ENCODE peak calls at places on chromosomes 6 and 20, in eight cellular contexts. X is breast epithelium, R is HCT116, L is transverse colon, O is Panc1, I is suprapubic skin, P is endothelial cell of umbilical vein, G is stomach. M is an unnamed sample.

GRCh38 chr20:32685541-32686529 is 12.1 kb upstream of the C20orf203 start:
- DNase-seq in X (no peak), R (no peak), L (no peak), O (no peak), I (no peak), P (no peak), G (no peak), M (no peak)

GRCh38 chr6:49849121-49849907 is 17.0 kb downstream of the CRISP1 start:
- DNase-seq in X (no peak), R (peak), L (no peak), O (peak), I (no peak), P (peak), G (no peak), M (peak)

GRCh38 chr6:35360349-35361138 is 18.2 kb downstream of the PPARD start:
- DNase-seq in X (no peak), R (no peak), L (no peak), O (no peak), I (peak), P (no peak), G (no peak), M (no peak)

GRCh38 chr6:128167552-128167951 is 266.7 kb upstream of the THEMIS start:
- DNase-seq in X (no peak), R (no peak), L (no peak), O (no peak), I (no peak), P (no peak), G (no peak), M (no peak)

GRCh38 chr6:154805288-154805911 is 72.2 kb downstream of the SCAF8 start:
- DNase-seq in X (no peak), R (peak), L (no peak), O (no peak), I (no peak), P (peak), G (no peak), M (no peak)

GRCh38 chr6:111201764-111202163 is 114.5 kb downstream of the SLC16A10 start:
- DNase-seq in X (no peak), R (no peak), L (no peak), O (no peak), I (no peak), P (no peak), G (no peak), M (no peak)

GRCh38 chr6:6392214-6393068 is 72.0 kb upstream of the F13A1 start:
- DNase-seq in X (no peak), R (no peak), L (no peak), O (no peak), I (no peak), P (no peak), G (no peak), M (no peak)

GRCh38 chr6:79135973-79136470 is 58.0 kb upstream of the PHIP start:
- DNase-seq in X (no peak), R (no peak), L (no peak), O (no peak), I (no peak), P (no peak), G (no peak), M (no peak)

GRCh38 chr6:42296614-42297013 is 79.0 kb upstream of the MRPS10 start:
- DNase-seq in X (no peak), R (no peak), L (no peak), O (no peak), I (no peak), P (no peak), G (no peak), M (no peak)

GRCh38 chr6:136526196-136526930 is 23.9 kb downstream of the MAP7 start:
- DNase-seq in X (peak), R (no peak), L (no peak), O (no peak), I (no peak), P (peak), G (peak), M (peak)

GRCh38 chr20:57469418-57470211 is 55.3 kb downstream of the CTCFL start:
- DNase-seq in X (no peak), R (no peak), L (no peak), O (no peak), I (peak), P (no peak), G (no peak), M (no peak)

GRCh38 chr20:23047738-23048214 is 1.7 kb downstream of the THBD start:
- DNase-seq in X (no peak), R (no peak), L (no peak), O (no peak), I (no peak), P (peak), G (peak), M (no peak)

GRCh38 chr6:41167173-41167963 is 4.5 kb upstream of the TREM2 start:
- DNase-seq in X (no peak), R (no peak), L (no peak), O (no peak), I (no peak), P (peak), G (no peak), M (no peak)

GRCh38 chr6:38775870-38776269 is 60.8 kb downstream of the DNAH8 start:
- DNase-seq in X (no peak), R (no peak), L (no peak), O (no peak), I (no peak), P (no peak), G (no peak), M (no peak)

GRCh38 chr20:49603209-49603627 is 35.3 kb upstream of the PTGIS start:
- DNase-seq in X (no peak), R (no peak), L (no peak), O (no peak), I (no peak), P (peak), G (no peak), M (no peak)

GRCh38 chr6:33949877-33950831 is 146.4 kb upstream of the MLN start:
- DNase-seq in X (no peak), R (no peak), L (peak), O (no peak), I (no peak), P (no peak), G (no peak), M (no peak)

GRCh38 chr6:108592371-108593337 is 31.9 kb downstream of the FOXO3 start:
- DNase-seq in X (peak), R (no peak), L (peak), O (no peak), I (peak), P (no peak), G (peak), M (peak)

GRCh38 chr6:14126250-14126649 is 8.7 kb downstream of the CD83 start:
- DNase-seq in X (no peak), R (no peak), L (no peak), O (no peak), I (no peak), P (no peak), G (no peak), M (no peak)

GRCh38 chr20:33724439-33725094 is 4.5 kb upstream of the PXMP4 start:
- DNase-seq in X (peak), R (no peak), L (no peak), O (no peak), I (no peak), P (no peak), G (peak), M (no peak)

GRCh38 chr20:32605167-32605656 is 20.1 kb upstream of the NOL4L start:
- DNase-seq in X (no peak), R (no peak), L (peak), O (no peak), I (no peak), P (no peak), G (no peak), M (no peak)

GRCh38 chr6:43150051-43150751 is 20.9 kb upstream of the SRF start:
- DNase-seq in X (no peak), R (no peak), L (peak), O (no peak), I (no peak), P (peak), G (peak), M (peak)

GRCh38 chr20:33914871-33915270 is 78.8 kb upstream of the RALY start:
- DNase-seq in X (no peak), R (peak), L (no peak), O (peak), I (no peak), P (peak), G (no peak), M (no peak)

GRCh38 chr20:51995038-51995437 is 192.7 kb upstream of the SALL4 start:
- DNase-seq in X (no peak), R (no peak), L (no peak), O (no peak), I (no peak), P (peak), G (no peak), M (no peak)

GRCh38 chr20:62644044-62644795 is 1.9 kb downstream of the SLCO4A1 start:
- DNase-seq in X (no peak), R (no peak), L (peak), O (no peak), I (no peak), P (no peak), G (peak), M (no peak)
- H3K27ac ChIP-seq in X (peak), R (peak), L (peak), O (peak), I (peak), P (no peak), G (peak), M (no peak)

GRCh38 chr20:63978319-63979220 is 872 bp downstream of the SAMD10 start:
- DNase-seq in X (peak), R (no peak), L (peak), O (no peak), I (peak), P (peak), G (peak), M (peak)

GRCh38 chr20:63979221-63979548 is 257 bp downstream of the SAMD10 start:
- DNase-seq in X (no peak), R (no peak), L (no peak), O (no peak), I (peak), P (no peak), G (no peak), M (no peak)

GRCh38 chr20:63976980-63977391 is 2.5 kb downstream of the SAMD10 start:
- DNase-seq in X (peak), R (no peak), L (no peak), O (no peak), I (peak), P (no peak), G (no peak), M (no peak)

GRCh38 chr20:63979549-63980316 is at the start of gene SAMD10:
- DNase-seq in X (no peak), R (no peak), L (peak), O (no peak), I (peak), P (peak), G (peak), M (no peak)

DNA sequence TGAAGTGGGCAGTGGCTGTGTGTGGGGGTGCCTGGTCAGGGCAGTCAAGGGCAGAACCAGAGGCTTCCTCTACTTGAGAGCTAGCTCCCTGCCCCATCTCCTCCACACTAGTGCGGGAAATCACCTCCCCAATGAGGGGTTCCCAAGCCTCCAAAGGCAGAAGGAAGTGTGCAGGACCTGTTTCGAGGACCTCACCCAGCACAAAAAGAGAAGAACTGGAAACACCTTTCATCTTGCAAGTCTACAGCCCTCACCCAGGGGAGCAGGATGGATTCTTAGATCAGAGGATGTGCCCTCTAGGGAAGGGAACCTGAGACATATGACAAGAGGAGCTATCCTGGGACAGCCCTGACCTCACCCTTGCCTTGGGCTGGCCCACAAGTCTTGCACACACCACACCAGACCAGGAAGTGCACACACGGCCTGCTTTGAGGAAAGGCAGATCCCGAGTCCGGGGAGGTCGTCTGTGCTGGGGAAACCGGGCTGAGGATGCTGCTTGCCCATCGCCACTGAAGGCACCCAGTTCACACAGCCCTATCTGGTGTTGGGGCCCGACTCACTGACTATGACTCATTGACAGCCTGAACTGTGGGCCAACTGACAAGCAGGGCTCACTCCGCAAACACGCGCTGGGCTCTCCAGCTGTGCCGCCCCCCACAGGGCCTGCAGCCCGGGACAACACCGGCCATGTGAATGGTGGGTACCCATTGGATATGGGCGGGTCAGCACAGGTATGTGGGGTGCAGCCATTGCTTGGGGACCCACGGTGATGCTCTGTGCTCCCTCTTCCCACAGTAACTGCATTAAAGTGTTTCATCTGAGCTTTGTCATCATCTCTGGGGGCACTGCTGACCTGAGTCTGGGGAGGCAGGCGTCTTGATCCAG is 1.8 kb downstream of the SAMD10 start:
- DNase-seq in X (no peak), R (no peak), L (no peak), O (no peak), I (peak), P (no peak), G (no peak), M (no peak)
- TF ChIP-seq POLR2AphosphoS5 in X (no peak), R (no peak), L (no peak), O (no peak), I (no peak), P (no peak), G (no peak), M (no peak)

GRCh38 chr20:36158160-36158741 is 3.7 kb downstream of the EPB41L1 start:
- DNase-seq in X (no peak), R (no peak), L (no peak), O (no peak), I (no peak), P (no peak), G (no peak), M (no peak)
- H3K27ac ChIP-seq in X (no peak), R (no peak), L (no peak), O (no peak), I (no peak), P (no peak), G (no peak), M (no peak)

GRCh38 chr6:26217714-26218075 is 130.5 kb downstream of the HFE start:
- DNase-seq in X (no peak), R (no peak), L (no peak), O (peak), I (no peak), P (no peak), G (no peak), M (no peak)
- TF ChIP-seq POLR2AphosphoS5 in X (no peak), R (no peak), L (no peak), O (no peak), I (no peak), P (no peak), G (no peak), M (no peak)

GRCh38 chr6:156992396-156992795 is 215.2 kb downstream of the ARID1B start:
- DNase-seq in X (no peak), R (no peak), L (no peak), O (no peak), I (no peak), P (no peak), G (no peak), M (no peak)

GRCh38 chr6:156989159-156989806 is 212.1 kb downstream of the ARID1B start:
- DNase-seq in X (no peak), R (no peak), L (no peak), O (no peak), I (no peak), P (no peak), G (no peak), M (no peak)

GRCh38 chr6:156994215-156995076 is 217.3 kb downstream of the ARID1B start:
- DNase-seq in X (no peak), R (no peak), L (no peak), O (no peak), I (no peak), P (peak), G (no peak), M (peak)

GRCh38 chr6:156993713-156994112 is 216.5 kb downstream of the ARID1B start:
- DNase-seq in X (no peak), R (no peak), L (no peak), O (no peak), I (no peak), P (no peak), G (no peak), M (no peak)

GRCh38 chr6:156991971-156992370 is 214.8 kb downstream of the ARID1B start:
- DNase-seq in X (no peak), R (no peak), L (no peak), O (no peak), I (no peak), P (no peak), G (no peak), M (no peak)
- H3K27ac ChIP-seq in X (no peak), R (no peak), L (peak), O (no peak), I (no peak), P (no peak), G (no peak), M (no peak)

M was measured in prostate gland.